ENCODE peak calls at places on chromosome 14, in ten cellular contexts. One of them, this sample, is unnamed.

GRCh38 chr14:49621114-49621881 is 699 bp downstream of the MGAT2 start:
- DNase-seq in H54: no peak
- DNase-seq in right atrium auricular region: peak; percentile 75
- DNase-seq in cardiac muscle cell: no peak
- DNase-seq in stimulated activated naive CD8-positive, alpha-beta T cell treated with anti-CD3 and anti-CD28 coated beads, Interleukin-15, Interleukin-2, amounts not matched to agents 100 U/mL and 50 U/mL, for 24 hours: peak; percentile 75
- DNase-seq in activated T-helper 1 cell treated with Interleukin-2 at 50 U/mL for 16 hours: peak; percentile 38
- DNase-seq in astrocyte of the cerebellum: peak; percentile 24
- DNase-seq in RKO: peak; percentile 80
- DNase-seq in A172: peak; percentile 26
- DNase-seq in GM06990: peak; percentile 82
- DNase-seq in this sample: no peak

GRCh38 chr14:69342928-69343525 is 55.1 kb downstream of the ERH start:
- DNase-seq in A172: no peak
- DNase-seq in astrocyte of the cerebellum: no peak
- DNase-seq in cardiac muscle cell: no peak
- DNase-seq in stimulated activated naive CD8-positive, alpha-beta T cell treated with anti-CD3 and anti-CD28 coated beads, Interleukin-15, Interleukin-2, amounts not matched to agents 100 U/mL and 50 U/mL, for 24 hours: no peak
- DNase-seq in RKO: no peak
- DNase-seq in right atrium auricular region: no peak
- DNase-seq in activated T-helper 1 cell treated with Interleukin-2 at 50 U/mL for 16 hours: no peak
- DNase-seq in H54: no peak
- DNase-seq in GM06990: no peak
- DNase-seq in this sample: no peak

GRCh38 chr14:64508215-64508776 is 3.7 kb downstream of the ZBTB1 start:
- DNase-seq in A172: no peak
- DNase-seq in astrocyte of the cerebellum: no peak
- DNase-seq in activated T-helper 1 cell treated with Interleukin-2 at 50 U/mL for 16 hours: no peak
- DNase-seq in cardiac muscle cell: no peak
- DNase-seq in right atrium auricular region: no peak
- DNase-seq in H54: no peak
- DNase-seq in stimulated activated naive CD8-positive, alpha-beta T cell treated with anti-CD3 and anti-CD28 coated beads, Interleukin-15, Interleukin-2, amounts not matched to agents 100 U/mL and 50 U/mL, for 24 hours: no peak
- DNase-seq in GM06990: peak; percentile 61
- DNase-seq in RKO: no peak
- DNase-seq in this sample: peak; percentile 64

GRCh38 chr14:64845878-64846277 is 33.8 kb downstream of the SPTB start:
- DNase-seq in GM06990: no peak
- DNase-seq in astrocyte of the cerebellum: peak; percentile 56
- DNase-seq in H54: no peak
- DNase-seq in RKO: no peak
- DNase-seq in stimulated activated naive CD8-positive, alpha-beta T cell treated with anti-CD3 and anti-CD28 coated beads, Interleukin-15, Interleukin-2, amounts not matched to agents 100 U/mL and 50 U/mL, for 24 hours: no peak
- DNase-seq in A172: peak; percentile 28
- DNase-seq in cardiac muscle cell: no peak
- DNase-seq in activated T-helper 1 cell treated with Interleukin-2 at 50 U/mL for 16 hours: no peak
- DNase-seq in right atrium auricular region: no peak
- DNase-seq in this sample: no peak

GRCh38 chr14:68734231-68734732 is 58.6 kb downstream of the ZFP36L1 start:
- DNase-seq in GM06990: peak; percentile 48
- DNase-seq in RKO: no peak
- DNase-seq in stimulated activated naive CD8-positive, alpha-beta T cell treated with anti-CD3 and anti-CD28 coated beads, Interleukin-15, Interleukin-2, amounts not matched to agents 100 U/mL and 50 U/mL, for 24 hours: peak; percentile 64
- DNase-seq in right atrium auricular region: no peak
- DNase-seq in activated T-helper 1 cell treated with Interleukin-2 at 50 U/mL for 16 hours: no peak
- DNase-seq in H54: no peak
- DNase-seq in astrocyte of the cerebellum: no peak
- DNase-seq in cardiac muscle cell: no peak
- DNase-seq in A172: peak; percentile 14
- DNase-seq in this sample: peak; percentile 48

GRCh38 chr14:69674546-69675245 is 63.3 kb downstream of the SUSD6 start:
- DNase-seq in H54: no peak
- DNase-seq in stimulated activated naive CD8-positive, alpha-beta T cell treated with anti-CD3 and anti-CD28 coated beads, Interleukin-15, Interleukin-2, amounts not matched to agents 100 U/mL and 50 U/mL, for 24 hours: no peak
- DNase-seq in cardiac muscle cell: no peak
- DNase-seq in astrocyte of the cerebellum: no peak
- DNase-seq in GM06990: no peak
- DNase-seq in A172: no peak
- DNase-seq in RKO: no peak
- DNase-seq in right atrium auricular region: no peak
- DNase-seq in activated T-helper 1 cell treated with Interleukin-2 at 50 U/mL for 16 hours: no peak
- DNase-seq in this sample: no peak

GRCh38 chr14:72904840-72905561 is 11.1 kb upstream of the DPF3 start:
- DNase-seq in A172: peak; percentile 68
- DNase-seq in GM06990: no peak
- DNase-seq in astrocyte of the cerebellum: peak; percentile 70
- DNase-seq in right atrium auricular region: peak; percentile 79
- DNase-seq in cardiac muscle cell: peak; percentile 83
- DNase-seq in RKO: peak; percentile 72
- DNase-seq in H54: no peak
- DNase-seq in stimulated activated naive CD8-positive, alpha-beta T cell treated with anti-CD3 and anti-CD28 coated beads, Interleukin-15, Interleukin-2, amounts not matched to agents 100 U/mL and 50 U/mL, for 24 hours: peak; percentile 55
- DNase-seq in activated T-helper 1 cell treated with Interleukin-2 at 50 U/mL for 16 hours: peak; percentile 37
- DNase-seq in this sample: no peak

GRCh38 chr14:81147140-81147897 is 73.4 kb downstream of the GTF2A1 start:
- DNase-seq in right atrium auricular region: no peak
- DNase-seq in H54: no peak
- DNase-seq in stimulated activated naive CD8-positive, alpha-beta T cell treated with anti-CD3 and anti-CD28 coated beads, Interleukin-15, Interleukin-2, amounts not matched to agents 100 U/mL and 50 U/mL, for 24 hours: no peak
- DNase-seq in RKO: no peak
- DNase-seq in A172: no peak
- DNase-seq in astrocyte of the cerebellum: no peak
- DNase-seq in activated T-helper 1 cell treated with Interleukin-2 at 50 U/mL for 16 hours: no peak
- DNase-seq in GM06990: no peak
- DNase-seq in cardiac muscle cell: no peak
- DNase-seq in this sample: no peak

GRCh38 chr14:20489093-20489994 is 16.0 kb upstream of the RNASE10 start:
- DNase-seq in activated T-helper 1 cell treated with Interleukin-2 at 50 U/mL for 16 hours: no peak
- DNase-seq in GM06990: no peak
- DNase-seq in A172: no peak
- DNase-seq in H54: no peak
- DNase-seq in stimulated activated naive CD8-positive, alpha-beta T cell treated with anti-CD3 and anti-CD28 coated beads, Interleukin-15, Interleukin-2, amounts not matched to agents 100 U/mL and 50 U/mL, for 24 hours: no peak
- DNase-seq in astrocyte of the cerebellum: no peak
- DNase-seq in cardiac muscle cell: no peak
- DNase-seq in RKO: no peak
- DNase-seq in right atrium auricular region: no peak
- DNase-seq in this sample: peak; percentile 72

GRCh38 chr14:91303091-91303923 is 58.8 kb upstream of the GPR68 start:
- DNase-seq in GM06990: peak; percentile 66
- DNase-seq in H54: peak; percentile 61
- DNase-seq in cardiac muscle cell: peak; percentile 67
- DNase-seq in A172: no peak
- DNase-seq in RKO: peak; percentile 12
- DNase-seq in astrocyte of the cerebellum: no peak
- DNase-seq in right atrium auricular region: no peak
- DNase-seq in activated T-helper 1 cell treated with Interleukin-2 at 50 U/mL for 16 hours: no peak
- DNase-seq in stimulated activated naive CD8-positive, alpha-beta T cell treated with anti-CD3 and anti-CD28 coated beads, Interleukin-15, Interleukin-2, amounts not matched to agents 100 U/mL and 50 U/mL, for 24 hours: peak; percentile 92
- DNase-seq in this sample: no peak

GRCh38 chr14:105205718-105206208 is 24.7 kb upstream of the NUDT14 start:
- DNase-seq in A172: no peak
- DNase-seq in GM06990: no peak
- DNase-seq in H54: no peak
- DNase-seq in astrocyte of the cerebellum: no peak
- DNase-seq in activated T-helper 1 cell treated with Interleukin-2 at 50 U/mL for 16 hours: no peak
- DNase-seq in stimulated activated naive CD8-positive, alpha-beta T cell treated with anti-CD3 and anti-CD28 coated beads, Interleukin-15, Interleukin-2, amounts not matched to agents 100 U/mL and 50 U/mL, for 24 hours: no peak
- DNase-seq in right atrium auricular region: no peak
- DNase-seq in cardiac muscle cell: no peak
- DNase-seq in RKO: no peak
- DNase-seq in this sample: no peak

GRCh38 chr14:92651106-92651792 is 97.2 kb downstream of the LGMN start:
- DNase-seq in stimulated activated naive CD8-positive, alpha-beta T cell treated with anti-CD3 and anti-CD28 coated beads, Interleukin-15, Interleukin-2, amounts not matched to agents 100 U/mL and 50 U/mL, for 24 hours: peak; percentile 86
- DNase-seq in GM06990: peak; percentile 86
- DNase-seq in A172: no peak
- DNase-seq in right atrium auricular region: no peak
- DNase-seq in activated T-helper 1 cell treated with Interleukin-2 at 50 U/mL for 16 hours: peak; percentile 68
- DNase-seq in astrocyte of the cerebellum: no peak
- DNase-seq in RKO: no peak
- DNase-seq in cardiac muscle cell: no peak
- DNase-seq in H54: no peak
- DNase-seq in this sample: peak; percentile 76

GRCh38 chr14:38197001-38197760 is 10.5 kb upstream of the SSTR1 start:
- DNase-seq in cardiac muscle cell: no peak
- DNase-seq in RKO: peak; percentile 39
- DNase-seq in GM06990: no peak
- DNase-seq in activated T-helper 1 cell treated with Interleukin-2 at 50 U/mL for 16 hours: no peak
- DNase-seq in astrocyte of the cerebellum: no peak
- DNase-seq in H54: no peak
- DNase-seq in stimulated activated naive CD8-positive, alpha-beta T cell treated with anti-CD3 and anti-CD28 coated beads, Interleukin-15, Interleukin-2, amounts not matched to agents 100 U/mL and 50 U/mL, for 24 hours: no peak
- DNase-seq in A172: no peak
- DNase-seq in right atrium auricular region: no peak
- DNase-seq in this sample: no peak

GRCh38 chr14:39762576-39763401 is 330.6 kb upstream of the FBXO33 start:
- DNase-seq in H54: no peak
- DNase-seq in right atrium auricular region: no peak
- DNase-seq in astrocyte of the cerebellum: no peak
- DNase-seq in A172: no peak
- DNase-seq in cardiac muscle cell: no peak
- DNase-seq in activated T-helper 1 cell treated with Interleukin-2 at 50 U/mL for 16 hours: no peak
- DNase-seq in stimulated activated naive CD8-positive, alpha-beta T cell treated with anti-CD3 and anti-CD28 coated beads, Interleukin-15, Interleukin-2, amounts not matched to agents 100 U/mL and 50 U/mL, for 24 hours: peak; percentile 17
- DNase-seq in GM06990: peak; percentile 50
- DNase-seq in RKO: no peak
- DNase-seq in this sample: peak; percentile 59

GRCh38 chr14:53470351-53471043 is 317.4 kb upstream of the DDHD1 start:
- DNase-seq in activated T-helper 1 cell treated with Interleukin-2 at 50 U/mL for 16 hours: no peak
- DNase-seq in RKO: no peak
- DNase-seq in stimulated activated naive CD8-positive, alpha-beta T cell treated with anti-CD3 and anti-CD28 coated beads, Interleukin-15, Interleukin-2, amounts not matched to agents 100 U/mL and 50 U/mL, for 24 hours: no peak
- DNase-seq in H54: no peak
- DNase-seq in GM06990: no peak
- DNase-seq in right atrium auricular region: no peak
- DNase-seq in A172: no peak
- DNase-seq in cardiac muscle cell: no peak
- DNase-seq in astrocyte of the cerebellum: no peak
- DNase-seq in this sample: no peak

GRCh38 chr14:99789581-99789980 is 3.6 kb upstream of the EML1 start:
- DNase-seq in activated T-helper 1 cell treated with Interleukin-2 at 50 U/mL for 16 hours: no peak
- DNase-seq in A172: no peak
- DNase-seq in cardiac muscle cell: no peak
- DNase-seq in right atrium auricular region: no peak
- DNase-seq in GM06990: no peak
- DNase-seq in stimulated activated naive CD8-positive, alpha-beta T cell treated with anti-CD3 and anti-CD28 coated beads, Interleukin-15, Interleukin-2, amounts not matched to agents 100 U/mL and 50 U/mL, for 24 hours: no peak
- DNase-seq in astrocyte of the cerebellum: no peak
- DNase-seq in H54: no peak
- DNase-seq in RKO: no peak
- DNase-seq in this sample: no peak

GRCh38 chr14:103593577-103593976 is 30.8 kb downstream of the COA8 start:
- DNase-seq in stimulated activated naive CD8-positive, alpha-beta T cell treated with anti-CD3 and anti-CD28 coated beads, Interleukin-15, Interleukin-2, amounts not matched to agents 100 U/mL and 50 U/mL, for 24 hours: no peak
- DNase-seq in cardiac muscle cell: no peak
- DNase-seq in right atrium auricular region: no peak
- DNase-seq in astrocyte of the cerebellum: no peak
- DNase-seq in activated T-helper 1 cell treated with Interleukin-2 at 50 U/mL for 16 hours: no peak
- DNase-seq in RKO: no peak
- DNase-seq in A172: no peak
- DNase-seq in H54: no peak
- DNase-seq in GM06990: peak; percentile 39
- DNase-seq in this sample: peak; percentile 62

GRCh38 chr14:78399316-78399889 is 229.2 kb downstream of the NRXN3 start:
- DNase-seq in activated T-helper 1 cell treated with Interleukin-2 at 50 U/mL for 16 hours: no peak
- DNase-seq in H54: no peak
- DNase-seq in astrocyte of the cerebellum: peak; percentile 55
- DNase-seq in stimulated activated naive CD8-positive, alpha-beta T cell treated with anti-CD3 and anti-CD28 coated beads, Interleukin-15, Interleukin-2, amounts not matched to agents 100 U/mL and 50 U/mL, for 24 hours: peak; percentile 8
- DNase-seq in GM06990: no peak
- DNase-seq in RKO: peak; percentile 39
- DNase-seq in A172: no peak
- DNase-seq in cardiac muscle cell: peak; percentile 77
- DNase-seq in right atrium auricular region: no peak
- DNase-seq in this sample: no peak

GRCh38 chr14:71555654-71556559 is 376.3 kb upstream of the RGS6 start:
- DNase-seq in right atrium auricular region: no peak
- DNase-seq in astrocyte of the cerebellum: no peak
- DNase-seq in RKO: peak; percentile 57
- DNase-seq in GM06990: peak; percentile 80
- DNase-seq in activated T-helper 1 cell treated with Interleukin-2 at 50 U/mL for 16 hours: peak; percentile 5
- DNase-seq in A172: peak; percentile 46
- DNase-seq in cardiac muscle cell: no peak
- DNase-seq in stimulated activated naive CD8-positive, alpha-beta T cell treated with anti-CD3 and anti-CD28 coated beads, Interleukin-15, Interleukin-2, amounts not matched to agents 100 U/mL and 50 U/mL, for 24 hours: peak; percentile 61
- DNase-seq in H54: no peak
- DNase-seq in this sample: peak; percentile 98

GRCh38 chr14:106872619-106873446 is 1346.5 kb downstream of the TMEM121 start:
- DNase-seq in H54: no peak
- DNase-seq in astrocyte of the cerebellum: no peak
- DNase-seq in cardiac muscle cell: no peak
- DNase-seq in activated T-helper 1 cell treated with Interleukin-2 at 50 U/mL for 16 hours: peak; percentile 74
- DNase-seq in right atrium auricular region: no peak
- DNase-seq in stimulated activated naive CD8-positive, alpha-beta T cell treated with anti-CD3 and anti-CD28 coated beads, Interleukin-15, Interleukin-2, amounts not matched to agents 100 U/mL and 50 U/mL, for 24 hours: peak; percentile 92
- DNase-seq in A172: peak; percentile 45
- DNase-seq in GM06990: peak; percentile 75
- DNase-seq in RKO: peak; percentile 82
- DNase-seq in this sample: no peak

GRCh38 chr14:99395904-99396530 is 84.6 kb downstream of the SETD3 start:
- DNase-seq in GM06990: no peak
- DNase-seq in cardiac muscle cell: no peak
- DNase-seq in astrocyte of the cerebellum: peak; percentile 50
- DNase-seq in RKO: peak; percentile 25
- DNase-seq in activated T-helper 1 cell treated with Interleukin-2 at 50 U/mL for 16 hours: peak; percentile 19
- DNase-seq in A172: peak; percentile 60
- DNase-seq in stimulated activated naive CD8-positive, alpha-beta T cell treated with anti-CD3 and anti-CD28 coated beads, Interleukin-15, Interleukin-2, amounts not matched to agents 100 U/mL and 50 U/mL, for 24 hours: peak; percentile 39
- DNase-seq in right atrium auricular region: no peak
- DNase-seq in H54: peak; percentile 77
- DNase-seq in this sample: no peak

GRCh38 chr14:71733210-71733883 is 198.9 kb upstream of the RGS6 start:
- DNase-seq in cardiac muscle cell: no peak
- DNase-seq in GM06990: no peak
- DNase-seq in right atrium auricular region: no peak
- DNase-seq in H54: no peak
- DNase-seq in A172: no peak
- DNase-seq in astrocyte of the cerebellum: peak; percentile 24
- DNase-seq in activated T-helper 1 cell treated with Interleukin-2 at 50 U/mL for 16 hours: no peak
- DNase-seq in RKO: no peak
- DNase-seq in stimulated activated naive CD8-positive, alpha-beta T cell treated with anti-CD3 and anti-CD28 coated beads, Interleukin-15, Interleukin-2, amounts not matched to agents 100 U/mL and 50 U/mL, for 24 hours: no peak
- DNase-seq in this sample: no peak

This sample was measured in GM12878.